ENCODE peak calls at places on chromosomes 5 and 9, in seven cellular contexts. G is A549, A is ovary, Y is RWPE1, W is fibroblast of mammary gland, F is brain microvascular endothelial cell, U is nephron progenitor cell. K is an unnamed sample.

GRCh38 chr5:178314961-178315820 is 82.6 kb upstream of the PHYKPL start:
- DNase-seq in A (no peak), F (no peak), G (no peak), U (no peak), Y (no peak), W (no peak), K (no peak)

GRCh38 chr9:135565141-135565628 is 3.6 kb downstream of the PAEP start:
- DNase-seq in Y (no peak), F (no peak), W (no peak), U (no peak), G (no peak), A (no peak), K (no peak)

GRCh38 chr9:87336407-87336806 is 161.3 kb upstream of the DAPK1 start:
- DNase-seq in W (peak), G (peak), F (no peak), Y (no peak), U (no peak), A (no peak), K (peak)

GRCh38 chr9:134983094-134983493 is 65.4 kb upstream of the FCN1 start:
- DNase-seq in U (peak), G (no peak), Y (no peak), W (peak), A (no peak), F (no peak), K (peak)

GRCh38 chr5:32964246-32964645 is 253.1 kb downstream of the NPR3 start:
- DNase-seq in Y (no peak), G (no peak), A (no peak), U (no peak), W (peak), F (peak), K (no peak)

GRCh38 chr9:4192450-4192849 is 107.4 kb downstream of the GLIS3 start:
- DNase-seq in U (no peak), F (peak), G (no peak), A (no peak), W (no peak), Y (no peak), K (no peak)

GRCh38 chr9:20604561-20604960 is 17.7 kb downstream of the MLLT3 start:
- DNase-seq in W (peak), U (no peak), Y (no peak), G (no peak), A (no peak), F (no peak), K (no peak)

GRCh38 chr5:174599992-174600391 is 124.4 kb upstream of the MSX2 start:
- DNase-seq in U (no peak), Y (no peak), W (no peak), F (no peak), A (no peak), G (no peak), K (no peak)

GRCh38 chr9:21017092-21017491 is 14.3 kb downstream of the HACD4 start:
- DNase-seq in A (no peak), W (peak), F (peak), G (peak), Y (peak), U (no peak), K (no peak)

GRCh38 chr5:68344447-68345111 is 129.0 kb downstream of the PIK3R1 start:
- DNase-seq in F (peak), Y (peak), G (no peak), A (no peak), W (peak), U (no peak), K (peak)

GRCh38 chr9:87973791-87974292 is 491 bp downstream of the CDK20 start:
- DNase-seq in F (no peak), U (peak), A (no peak), Y (peak), G (no peak), W (no peak), K (no peak)

GRCh38 chr9:129480705-129481104 is 140.2 kb downstream of the C9orf50 start:
- DNase-seq in W (no peak), G (no peak), U (no peak), A (no peak), F (no peak), Y (no peak), K (no peak)

GRCh38 chr9:129175515-129175824 is 2.6 kb downstream of the IER5L start:
- DNase-seq in U (no peak), W (no peak), Y (no peak), A (no peak), G (no peak), F (no peak), K (no peak)

GRCh38 chr5:71887680-71888079 is 168.6 kb downstream of the CARTPT start:
- DNase-seq in A (no peak), Y (peak), G (peak), F (peak), W (peak), U (no peak), K (peak)

GRCh38 chr5:141605523-141606277 is 13.1 kb downstream of the DIAPH1 start:
- DNase-seq in G (no peak), W (peak), F (peak), U (no peak), A (no peak), Y (no peak), K (peak)

GRCh38 chr9:72907421-72907820 is 45.4 kb downstream of the ALDH1A1 start:
- DNase-seq in A (no peak), W (no peak), U (no peak), Y (no peak), G (no peak), F (no peak), K (no peak)

GRCh38 chr9:94250456-94250855 is 8.6 kb upstream of the ZNF169 start:
- DNase-seq in U (no peak), F (no peak), A (no peak), Y (no peak), W (no peak), G (no peak), K (no peak)

GRCh38 chr5:157971466-157972324 is 112.8 kb upstream of the CLINT1 start:
- DNase-seq in Y (no peak), A (no peak), U (peak), G (no peak), W (peak), F (no peak), K (no peak)

GRCh38 chr5:55289808-55290207 is 17.7 kb downstream of the DHX29 start:
- DNase-seq in W (no peak), A (no peak), U (no peak), Y (no peak), F (no peak), G (no peak), K (no peak)

GRCh38 chr9:4464911-4465513 is 25.3 kb upstream of the SLC1A1 start:
- DNase-seq in G (no peak), W (peak), U (no peak), Y (no peak), F (no peak), A (no peak), K (peak)

GRCh38 chr5:96691503-96692303 is 29.5 kb downstream of the CAST start:
- DNase-seq in A (no peak), U (no peak), W (no peak), F (no peak), G (no peak), Y (no peak), K (no peak)

GRCh38 chr9:126217121-126217520 is 109.5 kb upstream of the MVB12B start:
- DNase-seq in Y (no peak), W (no peak), F (no peak), G (no peak), A (no peak), U (no peak), K (no peak)

GRCh38 chr5:14445581-14446290 is 135.9 kb upstream of the OTULINL start:
- DNase-seq in Y (no peak), U (no peak), W (peak), G (no peak), F (peak), A (peak), K (no peak)

GRCh38 chr5:85500869-85501268 is 1116.2 kb upstream of the EDIL3 start:
- DNase-seq in U (no peak), W (no peak), A (no peak), G (no peak), F (no peak), Y (no peak), K (no peak)

GRCh38 chr5:159163027-159163699 is 46.2 kb downstream of the RNF145 start:
- DNase-seq in Y (peak), A (no peak), U (no peak), W (peak), F (peak), G (peak), K (no peak)

GRCh38 chr9:28927711-28928110 is 1354.4 kb upstream of the C9orf72 start:
- DNase-seq in W (no peak), G (peak), U (no peak), A (no peak), Y (peak), F (no peak), K (no peak)

GRCh38 chr9:105007143-105007542 is 79.2 kb upstream of the ABCA1 start:
- DNase-seq in W (peak), A (no peak), U (no peak), F (peak), G (peak), Y (peak), K (no peak)

GRCh38 chr5:122323132-122323548 is 11.1 kb downstream of the SNCAIP start:
- DNase-seq in U (no peak), W (peak), Y (no peak), F (no peak), G (no peak), A (no peak), K (no peak)

GRCh38 chr5:95718203-95718602 is 12.9 kb upstream of the RHOBTB3 start:
- DNase-seq in A (no peak), W (no peak), Y (no peak), F (no peak), U (no peak), G (no peak), K (peak)

GRCh38 chr5:133226186-133226585 is 174.4 kb downstream of the HSPA4 start:
- DNase-seq in G (no peak), A (no peak), Y (no peak), F (no peak), W (no peak), U (no peak), K (no peak)

GRCh38 chr5:55903121-55903701 is 52.1 kb downstream of the IL31RA start:
- DNase-seq in W (peak), G (no peak), F (peak), U (no peak), A (no peak), Y (no peak), K (peak)

GRCh38 chr5:31090467-31090866 is 103.0 kb upstream of the CDH6 start:
- DNase-seq in G (no peak), F (no peak), U (no peak), Y (no peak), A (no peak), W (no peak), K (no peak)

GRCh38 chr9:36250079-36250478 is 8.2 kb downstream of the GNE start:
- DNase-seq in U (no peak), A (no peak), F (no peak), G (no peak), Y (peak), W (no peak), K (no peak)

GRCh38 chr5:172071244-172071875 is 64.9 kb upstream of the FBXW11 start:
- DNase-seq in A (no peak), Y (no peak), W (no peak), U (no peak), F (no peak), G (no peak), K (no peak)

GRCh38 chr5:172078027-172078426 is 71.6 kb upstream of the FBXW11 start:
- DNase-seq in A (no peak), W (no peak), G (no peak), Y (no peak), U (no peak), F (no peak), K (no peak)

GRCh38 chr5:172075655-172076054 is 69.2 kb upstream of the FBXW11 start:
- DNase-seq in G (no peak), Y (no peak), F (no peak), W (no peak), U (no peak), A (no peak), K (no peak)

GRCh38 chr5:172076783-172077244 is 70.4 kb upstream of the FBXW11 start:
- DNase-seq in U (no peak), Y (no peak), G (no peak), W (peak), A (no peak), F (peak), K (no peak)

GRCh38 chr5:172074896-172075295 is 68.5 kb upstream of the FBXW11 start:
- DNase-seq in Y (no peak), G (no peak), W (no peak), U (no peak), A (no peak), F (no peak), K (no peak)
- TF ChIP-seq CTCF in Y (no peak), G (no peak), W (no peak), U (no peak), A (no peak), F (no peak), K (no peak)

GRCh38 chr9:137280478-137281344 is 3.2 kb downstream of the TOR4A start:
- DNase-seq in W (no peak), A (no peak), Y (no peak), G (no peak), U (peak), F (no peak), K (peak)
- TF ChIP-seq CTCF in W (no peak), A (no peak), Y (no peak), G (no peak), U (peak), F (peak), K (peak)

GRCh38 chr5:154461531-154461930 is 15.7 kb downstream of the SAP30L start:
- DNase-seq in A (no peak), W (peak), G (no peak), U (no peak), Y (no peak), F (peak), K (no peak)
- TF ChIP-seq CTCF in A (no peak), W (peak), G (peak), U (no peak), Y (no peak), F (peak), K (no peak)

GRCh38 chr5:168672888-168673287 is 93.7 kb upstream of the PANK3 start:
- DNase-seq in Y (no peak), G (no peak), U (no peak), W (no peak), F (no peak), A (no peak), K (no peak)

GRCh38 chr5:168669156-168669555 is 90.0 kb upstream of the PANK3 start:
- DNase-seq in U (no peak), G (no peak), F (no peak), Y (no peak), A (no peak), W (no peak), K (no peak)

GRCh38 chr5:168669668-168670378 is 90.7 kb upstream of the PANK3 start:
- DNase-seq in Y (no peak), W (no peak), F (no peak), U (no peak), G (no peak), A (no peak), K (no peak)

GRCh38 chr5:168672016-168672415 is 92.8 kb upstream of the PANK3 start:
- DNase-seq in G (no peak), U (no peak), W (no peak), Y (no peak), A (no peak), F (no peak), K (no peak)

GRCh38 chr5:168670881-168671575 is 91.9 kb upstream of the PANK3 start:
- DNase-seq in G (no peak), W (no peak), Y (no peak), U (peak), F (no peak), A (no peak), K (no peak)
- TF ChIP-seq CTCF in G (no peak), W (no peak), Y (no peak), U (peak), F (peak), A (no peak), K (no peak)

GRCh38 chr9:75593920-75594319 is 296.6 kb upstream of the PCSK5 start:
- DNase-seq in G (no peak), A (no peak), F (no peak), Y (no peak), U (no peak), W (no peak), K (no peak)

GRCh38 chr9:75582870-75583269 is 307.6 kb upstream of the PCSK5 start:
- DNase-seq in F (no peak), G (no peak), U (no peak), A (no peak), Y (no peak), W (no peak), K (no peak)

GRCh38 chr9:75591972-75592371 is 298.5 kb upstream of the PCSK5 start:
- DNase-seq in F (no peak), U (no peak), A (no peak), Y (no peak), W (no peak), G (no peak), K (no peak)

GRCh38 chr9:75589497-75589896 is 301.0 kb upstream of the PCSK5 start:
- DNase-seq in Y (no peak), F (no peak), A (no peak), W (no peak), U (no peak), G (no peak), K (no peak)

GRCh38 chr9:75588808-75589207 is 301.7 kb upstream of the PCSK5 start:
- DNase-seq in W (no peak), U (no peak), F (no peak), Y (peak), G (no peak), A (no peak), K (no peak)
- TF ChIP-seq CTCF in W (peak), U (peak), F (peak), Y (no peak), G (no peak), A (no peak), K (peak)